ENCODE peak calls at places on chromosome 7, in nine cellular contexts. E is sigmoid colon, F is pancreas, U is HepG2, G is ovary, L is tibial artery, Y is body of pancreas, Z is suprapubic skin, H is mucosa of descending colon. T is an unnamed sample. For H3K36me3 and H3K9me3, the result is how much of the 10 kb centered on the place peaks cover.

GRCh38 chr7:12761691-12762090 is 74.3 kb downstream of the ARL4A start:
- DNase-seq in G (no peak), Z (no peak), E (no peak), Y (no peak), L (no peak), F (no peak), U (no peak), H (no peak), T (no peak)

GRCh38 chr7:115910541-115911164 is 119.9 kb downstream of the TFEC start:
- DNase-seq in H (no peak), Z (no peak), G (no peak), E (no peak), U (peak), Y (no peak), L (no peak), F (no peak), T (no peak)

GRCh38 chr7:94374231-94374630 is 20.5 kb upstream of the COL1A2 start:
- DNase-seq in Y (peak), H (peak), Z (peak), G (peak), L (peak), F (no peak), E (peak), U (no peak), T (no peak)

GRCh38 chr7:80411621-80412020 is 100.2 kb downstream of the GNAT3 start:
- DNase-seq in G (no peak), H (no peak), L (no peak), F (no peak), Y (no peak), E (no peak), Z (no peak), U (no peak), T (no peak)

GRCh38 chr7:111362660-111363059 is 199.6 kb downstream of the IMMP2L start:
- DNase-seq in H (no peak), U (no peak), F (no peak), E (no peak), Z (no peak), Y (no peak), L (no peak), G (no peak), T (no peak)

GRCh38 chr7:20331231-20331880 is 656 bp downstream of the ITGB8 start:
- DNase-seq in U (no peak), H (peak), G (peak), L (peak), E (peak), F (peak), Z (peak), Y (peak), T (peak)

GRCh38 chr7:93923946-93924345 is 2.4 kb downstream of the GNG11 start:
- DNase-seq in Z (no peak), L (no peak), U (no peak), H (no peak), Y (no peak), F (no peak), G (no peak), E (no peak), T (no peak)

GRCh38 chr7:885261-885892 is 9.0 kb downstream of the GET4 start:
- DNase-seq in F (peak), E (peak), Y (no peak), G (peak), L (no peak), Z (no peak), U (no peak), H (no peak), T (peak)

GRCh38 chr7:50662996-50663395 is 97.8 kb upstream of the DDC start:
- DNase-seq in Z (no peak), U (no peak), F (no peak), H (no peak), L (no peak), E (no peak), Y (no peak), G (no peak), T (no peak)

GRCh38 chr7:143385891-143386781 is 5.0 kb downstream of the ZYX start:
- DNase-seq in F (peak), G (no peak), Y (no peak), L (peak), Z (no peak), E (peak), H (no peak), U (no peak), T (peak)

GRCh38 chr7:96784597-96784996 is 75.0 kb upstream of the SEM1 start:
- DNase-seq in L (no peak), G (no peak), E (no peak), U (no peak), Y (no peak), Z (no peak), F (no peak), H (no peak), T (no peak)

GRCh38 chr7:21108182-21108581 is 319.7 kb upstream of the SP4 start:
- DNase-seq in F (no peak), Z (no peak), Y (peak), L (no peak), G (no peak), E (no peak), H (peak), U (no peak), T (no peak)

GRCh38 chr7:78019457-78020130 is 221.0 kb downstream of the PHTF2 start:
- DNase-seq in G (peak), L (peak), E (peak), Y (peak), Z (peak), U (peak), H (peak), F (peak), T (peak)

GRCh38 chr7:30093351-30094019 is 41.3 kb upstream of the MTURN start:
- DNase-seq in Z (no peak), L (peak), G (no peak), U (no peak), H (no peak), E (peak), F (no peak), Y (no peak), T (no peak)

GRCh38 chr7:102828291-102828690 is 79.5 kb downstream of the FAM185A start:
- DNase-seq in Y (no peak), F (no peak), L (no peak), Z (no peak), E (no peak), U (no peak), G (no peak), H (no peak), T (no peak)

GRCh38 chr7:132386249-132386681 is 190.0 kb downstream of the PLXNA4 start:
- DNase-seq in L (peak), H (peak), G (peak), Y (peak), U (no peak), F (no peak), E (no peak), Z (no peak), T (peak)

GRCh38 chr7:45479781-45480180 is 94.4 kb upstream of the ADCY1 start:
- DNase-seq in Y (no peak), L (no peak), G (no peak), H (no peak), Z (no peak), U (no peak), E (no peak), F (no peak), T (no peak)

GRCh38 chr7:158256091-158256816 is 331.4 kb downstream of the PTPRN2 start:
- DNase-seq in L (peak), G (no peak), F (peak), U (no peak), Z (peak), E (peak), H (no peak), Y (no peak), T (peak)

GRCh38 chr7:148515237-148515636 is 75.3 kb upstream of the C7orf33 start:
- DNase-seq in H (no peak), Y (no peak), E (no peak), Z (no peak), U (no peak), F (no peak), L (no peak), G (no peak), T (no peak)

GRCh38 chr7:102106625-102107024 is 180.0 kb upstream of the SH2B2 start:
- DNase-seq in H (no peak), Y (no peak), G (no peak), F (no peak), E (peak), Z (peak), U (no peak), L (no peak), T (peak)

GRCh38 chr7:132318338-132319318 is 257.6 kb downstream of the PLXNA4 start:
- DNase-seq in Z (peak), H (peak), E (peak), G (peak), U (peak), F (peak), L (peak), Y (peak), T (peak)

GRCh38 chr7:11607676-11608075 is 224.3 kb downstream of the THSD7A start:
- DNase-seq in U (no peak), G (peak), F (no peak), E (no peak), H (no peak), Z (no peak), Y (peak), L (no peak), T (no peak)

GRCh38 chr7:113657603-113658002 is 261.2 kb downstream of the PPP1R3A start:
- DNase-seq in E (no peak), L (no peak), H (no peak), Z (no peak), F (no peak), Y (no peak), U (no peak), G (no peak), T (no peak)

GRCh38 chr7:158008267-158008666 is 579.4 kb downstream of the PTPRN2 start:
- DNase-seq in Y (no peak), F (no peak), U (no peak), E (no peak), L (no peak), H (no peak), Z (no peak), G (no peak), T (peak)

GRCh38 chr7:93146465-93147127 is 1.6 kb downstream of the SAMD9L start:
- DNase-seq in H (no peak), L (no peak), E (no peak), Z (no peak), Y (no peak), F (no peak), G (no peak), U (no peak), T (no peak)

GRCh38 chr7:147861058-147861716 is 729.4 kb upstream of the C7orf33 start:
- DNase-seq in Y (no peak), E (no peak), G (no peak), L (no peak), H (no peak), F (no peak), Z (no peak), U (no peak), T (no peak)

GRCh38 chr7:100200693-100201092 is 19.1 kb upstream of the PVRIG start:
- DNase-seq in F (peak), Y (peak), L (no peak), E (no peak), U (peak), G (no peak), Z (no peak), H (peak), T (no peak)

GRCh38 chr7:123494193-123494796 is 40.1 kb downstream of the IQUB start:
- DNase-seq in L (no peak), F (no peak), U (peak), G (peak), Y (peak), H (peak), Z (no peak), E (no peak), T (no peak)

GRCh38 chr7:9498303-9498702 is 1064.9 kb downstream of the NXPH1 start:
- DNase-seq in E (no peak), U (no peak), L (no peak), H (no peak), Y (no peak), F (no peak), G (no peak), Z (no peak), T (no peak)

GRCh38 chr7:144391823-144392255 is 11.7 kb downstream of the NOBOX start:
- DNase-seq in Z (no peak), Y (no peak), F (no peak), E (peak), L (no peak), G (no peak), H (peak), U (peak), T (no peak)

GRCh38 chr7:23308754-23309153 is 9.6 kb downstream of the MALSU1 start:
- DNase-seq in G (no peak), U (no peak), H (no peak), Y (no peak), F (no peak), L (no peak), Z (no peak), E (no peak), T (no peak)
- H3K36me3 ChIP-seq in G (under half), U (under half), H (under half), Y (under half), F (under half), L (under half), Z (under half), E (under half), T (under half)

GRCh38 chr7:156533420-156533819 is 107.2 kb upstream of the RNF32 start:
- DNase-seq in Z (no peak), H (no peak), F (no peak), L (no peak), Y (no peak), U (no peak), E (no peak), G (no peak), T (no peak)
- TF ChIP-seq CTCF in Z (no peak), H (no peak), F (no peak), L (no peak), Y (no peak), U (no peak), E (no peak), G (no peak), T (no peak)

GRCh38 chr7:64638822-64639221 is 27.1 kb upstream of the ZNF107 start:
- DNase-seq in E (no peak), L (no peak), F (no peak), Y (no peak), Z (no peak), G (no peak), H (no peak), U (no peak), T (no peak)
- H3K9me3 ChIP-seq in E (under half), L (under half), F (under half), Y (under half), Z (under half), G (under half), H (under half), U (under half), T (under half)

DNA sequence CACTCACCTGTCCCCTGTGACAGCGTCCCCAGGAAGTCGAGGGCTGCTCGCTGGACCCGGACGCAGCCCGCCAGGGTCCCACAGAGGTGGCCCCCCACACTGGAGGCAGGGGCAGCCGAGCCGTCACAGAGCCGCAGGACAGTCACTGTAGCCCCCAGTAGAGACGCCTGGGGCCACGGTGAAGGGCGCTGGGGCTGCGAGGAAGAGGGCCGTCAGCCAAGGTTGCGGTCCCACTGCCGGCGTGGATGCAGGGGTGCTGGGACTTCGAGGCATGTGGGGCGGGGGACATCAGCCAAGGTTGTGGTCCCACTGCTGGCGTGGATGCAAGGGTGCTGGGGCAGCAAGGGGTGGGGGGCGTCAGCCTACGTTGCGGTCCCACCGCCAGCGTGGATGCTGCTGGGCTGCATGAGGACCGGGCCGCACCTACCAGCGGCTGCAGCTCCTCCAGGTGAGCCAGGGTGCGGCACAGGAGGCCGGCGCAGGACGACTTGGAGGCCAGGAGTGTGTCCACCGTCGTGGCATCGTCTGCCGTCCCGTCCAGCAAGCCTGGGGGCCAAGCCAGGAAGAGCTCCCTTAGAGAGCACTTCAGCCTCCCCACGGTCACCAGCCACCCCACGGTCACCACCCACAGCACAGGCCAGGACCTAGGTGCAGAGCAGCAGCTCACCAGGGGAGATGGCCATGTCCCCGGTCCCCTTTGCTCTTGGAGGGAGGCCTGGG is 13.9 kb downstream of the BRAT1 start:
- DNase-seq in E (peak), U (no peak), G (peak), Y (no peak), Z (peak), H (no peak), F (peak), L (peak), T (no peak)
- H3K36me3 ChIP-seq in E (half or more), U (under half), G (under half), Y (under half), Z (half or more), H (under half), F (under half), L (half or more), T (half or more)

GRCh38 chr7:5827755-5828154 is 46.3 kb upstream of the RNF216 start:
- DNase-seq in G (no peak), E (no peak), F (no peak), U (peak), H (peak), Y (peak), L (no peak), Z (no peak), T (peak)

GRCh38 chr7:5824297-5824610 is 42.8 kb upstream of the RNF216 start:
- DNase-seq in Y (no peak), H (no peak), Z (no peak), G (no peak), F (no peak), E (no peak), L (no peak), U (no peak), T (peak)

DNA sequence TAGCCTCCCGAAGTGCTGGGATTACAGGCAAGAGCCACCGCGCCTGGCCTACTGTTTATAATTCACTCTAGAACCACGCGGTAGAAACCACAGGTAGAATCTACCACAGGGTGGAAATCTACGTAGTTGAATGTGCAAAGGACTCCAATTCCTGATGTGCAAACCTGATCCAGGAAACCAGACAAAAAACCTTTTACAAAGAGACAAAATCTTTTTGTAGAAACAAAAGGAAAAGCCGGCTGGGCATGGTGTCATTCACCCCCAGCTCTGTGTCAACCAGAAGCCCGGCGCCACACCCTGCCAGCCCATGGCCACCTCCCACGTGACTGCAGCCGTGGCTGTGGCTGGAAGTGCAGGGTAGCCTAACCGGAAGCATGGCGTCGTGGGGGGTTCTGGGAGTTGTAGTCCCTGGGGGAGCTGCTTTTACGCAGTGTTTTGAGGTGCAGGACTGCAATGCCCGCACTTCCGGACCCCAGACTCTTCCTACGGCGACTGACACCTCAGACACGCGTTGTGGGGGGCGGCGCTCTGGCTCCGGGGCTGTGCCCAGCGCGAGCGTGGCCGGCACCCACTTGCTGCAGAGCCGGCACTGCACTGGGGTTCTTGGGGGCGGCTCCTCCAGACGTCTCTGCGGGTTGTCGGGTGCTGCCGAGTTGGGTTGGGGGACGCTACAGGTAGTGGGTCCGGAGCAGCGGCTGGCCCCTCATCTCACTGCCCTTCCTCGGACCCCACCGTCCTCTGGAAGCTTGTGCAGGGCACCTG is 41.5 kb upstream of the RNF216 start:
- DNase-seq in Z (peak), L (peak), G (peak), U (peak), E (peak), H (peak), Y (peak), F (peak), T (peak)
- TF ChIP-seq CTCF in Z (no peak), L (peak), G (peak), U (no peak), E (peak), H (no peak), Y (peak), F (no peak), T (peak)

GRCh38 chr7:156157409-156158012 is 345.2 kb upstream of the SHH start:
- DNase-seq in Z (no peak), H (no peak), U (no peak), L (no peak), Y (no peak), G (no peak), F (no peak), E (no peak), T (no peak)
- H3K9me3 ChIP-seq in Z (under half), H (under half), U (under half), L (under half), Y (under half), G (under half), F (under half), E (under half), T (under half)